ENCODE peak calls at places on chromosomes 11 and 22, in ten cellular contexts. One of them, this sample, is unnamed.

GRCh38 chr11:112320668-112321067 is 60.0 kb upstream of the PLET1 start:
- DNase-seq in NCI-H774: no peak
- DNase-seq in glutamatergic neuron: no peak
- DNase-seq in PC-3: peak
- DNase-seq in colonic mucosa: peak
- DNase-seq in cardiac muscle cell: peak
- DNase-seq in aorta: peak
- DNase-seq in activated T-cell treated with anti-CD3 and anti-CD28 coated beads, Interleukin-2, amount 50 U/mL, for 4 hours: no peak
- DNase-seq in psoas muscle: peak
- DNase-seq in stimulated activated naive B cell treated with anti-CD40 and anti-IgM and Interleukin-4, amounts not matched to agents 10 μg/mL and 1 μg/mL and 100 μg/mL, for 72 hours: no peak
- DNase-seq in this sample: peak

GRCh38 chr11:75509201-75509600 is 16.5 kb downstream of the GDPD5 start:
- DNase-seq in PC-3: no peak
- DNase-seq in stimulated activated naive B cell treated with anti-CD40 and anti-IgM and Interleukin-4, amounts not matched to agents 10 μg/mL and 1 μg/mL and 100 μg/mL, for 72 hours: no peak
- DNase-seq in colonic mucosa: no peak
- DNase-seq in glutamatergic neuron: no peak
- DNase-seq in aorta: no peak
- DNase-seq in cardiac muscle cell: no peak
- DNase-seq in activated T-cell treated with anti-CD3 and anti-CD28 coated beads, Interleukin-2, amount 50 U/mL, for 4 hours: no peak
- DNase-seq in NCI-H774: no peak
- DNase-seq in psoas muscle: no peak
- DNase-seq in this sample: no peak

GRCh38 chr22:23845661-23846469 is 7.1 kb upstream of the DERL3 start:
- DNase-seq in colonic mucosa: no peak
- DNase-seq in stimulated activated naive B cell treated with anti-CD40 and anti-IgM and Interleukin-4, amounts not matched to agents 10 μg/mL and 1 μg/mL and 100 μg/mL, for 72 hours: no peak
- DNase-seq in glutamatergic neuron: no peak
- DNase-seq in NCI-H774: no peak
- DNase-seq in aorta: no peak
- DNase-seq in cardiac muscle cell: no peak
- DNase-seq in activated T-cell treated with anti-CD3 and anti-CD28 coated beads, Interleukin-2, amount 50 U/mL, for 4 hours: no peak
- DNase-seq in PC-3: no peak
- DNase-seq in psoas muscle: peak
- DNase-seq in this sample: no peak

GRCh38 chr11:65251476-65251875 is 10.3 kb upstream of the POLA2 start:
- DNase-seq in colonic mucosa: no peak
- DNase-seq in aorta: no peak
- DNase-seq in glutamatergic neuron: no peak
- DNase-seq in NCI-H774: no peak
- DNase-seq in cardiac muscle cell: no peak
- DNase-seq in PC-3: peak
- DNase-seq in psoas muscle: no peak
- DNase-seq in activated T-cell treated with anti-CD3 and anti-CD28 coated beads, Interleukin-2, amount 50 U/mL, for 4 hours: no peak
- DNase-seq in stimulated activated naive B cell treated with anti-CD40 and anti-IgM and Interleukin-4, amounts not matched to agents 10 μg/mL and 1 μg/mL and 100 μg/mL, for 72 hours: no peak
- DNase-seq in this sample: no peak

GRCh38 chr11:47393163-47394049 is 15.0 kb upstream of the SLC39A13 start:
- DNase-seq in psoas muscle: peak
- DNase-seq in aorta: no peak
- DNase-seq in PC-3: no peak
- DNase-seq in glutamatergic neuron: no peak
- DNase-seq in stimulated activated naive B cell treated with anti-CD40 and anti-IgM and Interleukin-4, amounts not matched to agents 10 μg/mL and 1 μg/mL and 100 μg/mL, for 72 hours: no peak
- DNase-seq in activated T-cell treated with anti-CD3 and anti-CD28 coated beads, Interleukin-2, amount 50 U/mL, for 4 hours: no peak
- DNase-seq in NCI-H774: no peak
- DNase-seq in colonic mucosa: no peak
- DNase-seq in cardiac muscle cell: peak
- DNase-seq in this sample: peak

GRCh38 chr11:23765862-23766261 is 731.0 kb upstream of the LUZP2 start:
- DNase-seq in cardiac muscle cell: no peak
- DNase-seq in colonic mucosa: no peak
- DNase-seq in activated T-cell treated with anti-CD3 and anti-CD28 coated beads, Interleukin-2, amount 50 U/mL, for 4 hours: no peak
- DNase-seq in aorta: no peak
- DNase-seq in NCI-H774: no peak
- DNase-seq in psoas muscle: no peak
- DNase-seq in PC-3: peak
- DNase-seq in stimulated activated naive B cell treated with anti-CD40 and anti-IgM and Interleukin-4, amounts not matched to agents 10 μg/mL and 1 μg/mL and 100 μg/mL, for 72 hours: no peak
- DNase-seq in glutamatergic neuron: no peak
- DNase-seq in this sample: no peak

GRCh38 chr11:24421766-24422165 is 75.1 kb upstream of the LUZP2 start:
- DNase-seq in colonic mucosa: no peak
- DNase-seq in cardiac muscle cell: no peak
- DNase-seq in stimulated activated naive B cell treated with anti-CD40 and anti-IgM and Interleukin-4, amounts not matched to agents 10 μg/mL and 1 μg/mL and 100 μg/mL, for 72 hours: no peak
- DNase-seq in glutamatergic neuron: no peak
- DNase-seq in NCI-H774: no peak
- DNase-seq in activated T-cell treated with anti-CD3 and anti-CD28 coated beads, Interleukin-2, amount 50 U/mL, for 4 hours: no peak
- DNase-seq in aorta: no peak
- DNase-seq in psoas muscle: no peak
- DNase-seq in PC-3: peak
- DNase-seq in this sample: no peak

GRCh38 chr11:19905280-19905853 is 192.7 kb downstream of the NAV2 start:
- DNase-seq in stimulated activated naive B cell treated with anti-CD40 and anti-IgM and Interleukin-4, amounts not matched to agents 10 μg/mL and 1 μg/mL and 100 μg/mL, for 72 hours: no peak
- DNase-seq in NCI-H774: peak
- DNase-seq in glutamatergic neuron: no peak
- DNase-seq in psoas muscle: no peak
- DNase-seq in cardiac muscle cell: peak
- DNase-seq in activated T-cell treated with anti-CD3 and anti-CD28 coated beads, Interleukin-2, amount 50 U/mL, for 4 hours: no peak
- DNase-seq in aorta: no peak
- DNase-seq in colonic mucosa: no peak
- DNase-seq in PC-3: peak
- DNase-seq in this sample: no peak

GRCh38 chr22:37278261-37278660 is 4.0 kb upstream of the CYTH4 start:
- DNase-seq in PC-3: no peak
- DNase-seq in activated T-cell treated with anti-CD3 and anti-CD28 coated beads, Interleukin-2, amount 50 U/mL, for 4 hours: no peak
- DNase-seq in psoas muscle: no peak
- DNase-seq in cardiac muscle cell: no peak
- DNase-seq in aorta: no peak
- DNase-seq in glutamatergic neuron: no peak
- DNase-seq in NCI-H774: no peak
- DNase-seq in colonic mucosa: no peak
- DNase-seq in stimulated activated naive B cell treated with anti-CD40 and anti-IgM and Interleukin-4, amounts not matched to agents 10 μg/mL and 1 μg/mL and 100 μg/mL, for 72 hours: no peak
- DNase-seq in this sample: no peak

GRCh38 chr11:6259638-6260019 is at the start of gene CCKBR:
- DNase-seq in aorta: peak
- DNase-seq in glutamatergic neuron: peak
- DNase-seq in stimulated activated naive B cell treated with anti-CD40 and anti-IgM and Interleukin-4, amounts not matched to agents 10 μg/mL and 1 μg/mL and 100 μg/mL, for 72 hours: no peak
- DNase-seq in colonic mucosa: no peak
- DNase-seq in NCI-H774: peak
- DNase-seq in PC-3: no peak
- DNase-seq in psoas muscle: no peak
- DNase-seq in activated T-cell treated with anti-CD3 and anti-CD28 coated beads, Interleukin-2, amount 50 U/mL, for 4 hours: peak
- DNase-seq in cardiac muscle cell: peak
- DNase-seq in this sample: no peak

GRCh38 chr11:130308925-130309324 is 5.8 kb downstream of the ZBTB44 start:
- DNase-seq in aorta: no peak
- DNase-seq in PC-3: no peak
- DNase-seq in NCI-H774: no peak
- DNase-seq in psoas muscle: no peak
- DNase-seq in colonic mucosa: no peak
- DNase-seq in activated T-cell treated with anti-CD3 and anti-CD28 coated beads, Interleukin-2, amount 50 U/mL, for 4 hours: no peak
- DNase-seq in cardiac muscle cell: no peak
- DNase-seq in glutamatergic neuron: no peak
- DNase-seq in stimulated activated naive B cell treated with anti-CD40 and anti-IgM and Interleukin-4, amounts not matched to agents 10 μg/mL and 1 μg/mL and 100 μg/mL, for 72 hours: no peak
- DNase-seq in this sample: no peak

GRCh38 chr11:114154271-114155047 is 94.9 kb downstream of the ZBTB16 start:
- DNase-seq in aorta: no peak
- DNase-seq in PC-3: no peak
- DNase-seq in glutamatergic neuron: no peak
- DNase-seq in psoas muscle: peak
- DNase-seq in colonic mucosa: no peak
- DNase-seq in stimulated activated naive B cell treated with anti-CD40 and anti-IgM and Interleukin-4, amounts not matched to agents 10 μg/mL and 1 μg/mL and 100 μg/mL, for 72 hours: no peak
- DNase-seq in activated T-cell treated with anti-CD3 and anti-CD28 coated beads, Interleukin-2, amount 50 U/mL, for 4 hours: no peak
- DNase-seq in cardiac muscle cell: no peak
- DNase-seq in NCI-H774: no peak
- DNase-seq in this sample: peak

GRCh38 chr11:115185931-115186330 is 318.3 kb downstream of the CADM1 start:
- DNase-seq in cardiac muscle cell: no peak
- DNase-seq in PC-3: no peak
- DNase-seq in glutamatergic neuron: no peak
- DNase-seq in activated T-cell treated with anti-CD3 and anti-CD28 coated beads, Interleukin-2, amount 50 U/mL, for 4 hours: no peak
- DNase-seq in colonic mucosa: no peak
- DNase-seq in NCI-H774: no peak
- DNase-seq in stimulated activated naive B cell treated with anti-CD40 and anti-IgM and Interleukin-4, amounts not matched to agents 10 μg/mL and 1 μg/mL and 100 μg/mL, for 72 hours: no peak
- DNase-seq in psoas muscle: no peak
- DNase-seq in aorta: no peak
- DNase-seq in this sample: no peak

GRCh38 chr11:65777821-65778361 is 2.9 kb downstream of the AP5B1 start:
- DNase-seq in cardiac muscle cell: no peak
- DNase-seq in psoas muscle: no peak
- DNase-seq in stimulated activated naive B cell treated with anti-CD40 and anti-IgM and Interleukin-4, amounts not matched to agents 10 μg/mL and 1 μg/mL and 100 μg/mL, for 72 hours: no peak
- DNase-seq in activated T-cell treated with anti-CD3 and anti-CD28 coated beads, Interleukin-2, amount 50 U/mL, for 4 hours: no peak
- DNase-seq in colonic mucosa: peak
- DNase-seq in PC-3: no peak
- DNase-seq in glutamatergic neuron: no peak
- DNase-seq in NCI-H774: no peak
- DNase-seq in aorta: peak
- DNase-seq in this sample: peak

GRCh38 chr22:46587067-46587471 is 33.1 kb upstream of the GRAMD4 start:
- DNase-seq in stimulated activated naive B cell treated with anti-CD40 and anti-IgM and Interleukin-4, amounts not matched to agents 10 μg/mL and 1 μg/mL and 100 μg/mL, for 72 hours: peak
- DNase-seq in NCI-H774: no peak
- DNase-seq in colonic mucosa: no peak
- DNase-seq in aorta: peak
- DNase-seq in activated T-cell treated with anti-CD3 and anti-CD28 coated beads, Interleukin-2, amount 50 U/mL, for 4 hours: no peak
- DNase-seq in cardiac muscle cell: no peak
- DNase-seq in glutamatergic neuron: no peak
- DNase-seq in PC-3: no peak
- DNase-seq in psoas muscle: no peak
- DNase-seq in this sample: no peak

GRCh38 chr22:24952837-24953293 is 349 bp downstream of the KIAA1671 start:
- DNase-seq in cardiac muscle cell: no peak
- DNase-seq in colonic mucosa: peak
- DNase-seq in PC-3: peak
- DNase-seq in psoas muscle: peak
- DNase-seq in activated T-cell treated with anti-CD3 and anti-CD28 coated beads, Interleukin-2, amount 50 U/mL, for 4 hours: no peak
- DNase-seq in stimulated activated naive B cell treated with anti-CD40 and anti-IgM and Interleukin-4, amounts not matched to agents 10 μg/mL and 1 μg/mL and 100 μg/mL, for 72 hours: no peak
- DNase-seq in glutamatergic neuron: peak
- DNase-seq in aorta: peak
- DNase-seq in NCI-H774: no peak
- DNase-seq in this sample: peak

GRCh38 chr11:110076388-110076965 is 16.7 kb upstream of the ZC3H12C start:
- DNase-seq in PC-3: peak
- DNase-seq in psoas muscle: no peak
- DNase-seq in NCI-H774: no peak
- DNase-seq in aorta: no peak
- DNase-seq in activated T-cell treated with anti-CD3 and anti-CD28 coated beads, Interleukin-2, amount 50 U/mL, for 4 hours: no peak
- DNase-seq in cardiac muscle cell: no peak
- DNase-seq in stimulated activated naive B cell treated with anti-CD40 and anti-IgM and Interleukin-4, amounts not matched to agents 10 μg/mL and 1 μg/mL and 100 μg/mL, for 72 hours: no peak
- DNase-seq in colonic mucosa: peak
- DNase-seq in glutamatergic neuron: peak
- DNase-seq in this sample: no peak

GRCh38 chr11:64987998-64988854 is 8.5 kb downstream of the BATF2 start:
- DNase-seq in psoas muscle: no peak
- DNase-seq in aorta: no peak
- DNase-seq in NCI-H774: no peak
- DNase-seq in glutamatergic neuron: no peak
- DNase-seq in PC-3: no peak
- DNase-seq in colonic mucosa: no peak
- DNase-seq in stimulated activated naive B cell treated with anti-CD40 and anti-IgM and Interleukin-4, amounts not matched to agents 10 μg/mL and 1 μg/mL and 100 μg/mL, for 72 hours: no peak
- DNase-seq in activated T-cell treated with anti-CD3 and anti-CD28 coated beads, Interleukin-2, amount 50 U/mL, for 4 hours: no peak
- DNase-seq in cardiac muscle cell: no peak
- DNase-seq in this sample: no peak

GRCh38 chr22:36220457-36220921 is 18.8 kb downstream of the APOL2 start:
- DNase-seq in aorta: no peak
- DNase-seq in psoas muscle: peak
- DNase-seq in glutamatergic neuron: no peak
- DNase-seq in stimulated activated naive B cell treated with anti-CD40 and anti-IgM and Interleukin-4, amounts not matched to agents 10 μg/mL and 1 μg/mL and 100 μg/mL, for 72 hours: no peak
- DNase-seq in cardiac muscle cell: no peak
- DNase-seq in activated T-cell treated with anti-CD3 and anti-CD28 coated beads, Interleukin-2, amount 50 U/mL, for 4 hours: no peak
- DNase-seq in NCI-H774: no peak
- DNase-seq in PC-3: peak
- DNase-seq in colonic mucosa: no peak
- DNase-seq in this sample: no peak

GRCh38 chr11:101446726-101447125 is 137.1 kb downstream of the TRPC6 start:
- DNase-seq in cardiac muscle cell: no peak
- DNase-seq in colonic mucosa: no peak
- DNase-seq in aorta: no peak
- DNase-seq in activated T-cell treated with anti-CD3 and anti-CD28 coated beads, Interleukin-2, amount 50 U/mL, for 4 hours: no peak
- DNase-seq in stimulated activated naive B cell treated with anti-CD40 and anti-IgM and Interleukin-4, amounts not matched to agents 10 μg/mL and 1 μg/mL and 100 μg/mL, for 72 hours: no peak
- DNase-seq in glutamatergic neuron: no peak
- DNase-seq in PC-3: no peak
- DNase-seq in psoas muscle: no peak
- DNase-seq in NCI-H774: no peak
- DNase-seq in this sample: no peak

GRCh38 chr11:88420165-88420781 is 82.7 kb upstream of the CTSC start:
- DNase-seq in PC-3: peak
- DNase-seq in cardiac muscle cell: no peak
- DNase-seq in glutamatergic neuron: no peak
- DNase-seq in aorta: no peak
- DNase-seq in activated T-cell treated with anti-CD3 and anti-CD28 coated beads, Interleukin-2, amount 50 U/mL, for 4 hours: no peak
- DNase-seq in stimulated activated naive B cell treated with anti-CD40 and anti-IgM and Interleukin-4, amounts not matched to agents 10 μg/mL and 1 μg/mL and 100 μg/mL, for 72 hours: no peak
- DNase-seq in psoas muscle: no peak
- DNase-seq in colonic mucosa: no peak
- DNase-seq in NCI-H774: no peak
- DNase-seq in this sample: no peak

GRCh38 chr11:35367491-35367890 is 51.9 kb downstream of the SLC1A2 start:
- DNase-seq in colonic mucosa: no peak
- DNase-seq in stimulated activated naive B cell treated with anti-CD40 and anti-IgM and Interleukin-4, amounts not matched to agents 10 μg/mL and 1 μg/mL and 100 μg/mL, for 72 hours: no peak
- DNase-seq in psoas muscle: no peak
- DNase-seq in glutamatergic neuron: no peak
- DNase-seq in PC-3: peak
- DNase-seq in cardiac muscle cell: no peak
- DNase-seq in activated T-cell treated with anti-CD3 and anti-CD28 coated beads, Interleukin-2, amount 50 U/mL, for 4 hours: no peak
- DNase-seq in aorta: no peak
- DNase-seq in NCI-H774: no peak
- DNase-seq in this sample: no peak

GRCh38 chr11:102589047-102589459 is 36.1 kb downstream of the MMP20 start:
- DNase-seq in activated T-cell treated with anti-CD3 and anti-CD28 coated beads, Interleukin-2, amount 50 U/mL, for 4 hours: no peak
- DNase-seq in colonic mucosa: no peak
- DNase-seq in PC-3: no peak
- DNase-seq in stimulated activated naive B cell treated with anti-CD40 and anti-IgM and Interleukin-4, amounts not matched to agents 10 μg/mL and 1 μg/mL and 100 μg/mL, for 72 hours: peak
- DNase-seq in cardiac muscle cell: no peak
- DNase-seq in aorta: no peak
- DNase-seq in glutamatergic neuron: no peak
- DNase-seq in NCI-H774: no peak
- DNase-seq in psoas muscle: no peak
- DNase-seq in this sample: no peak

GRCh38 chr11:11313902-11314692 is 39.0 kb downstream of the CSNK2A3 start:
- DNase-seq in stimulated activated naive B cell treated with anti-CD40 and anti-IgM and Interleukin-4, amounts not matched to agents 10 μg/mL and 1 μg/mL and 100 μg/mL, for 72 hours: no peak
- DNase-seq in psoas muscle: peak
- DNase-seq in PC-3: no peak
- DNase-seq in cardiac muscle cell: peak
- DNase-seq in NCI-H774: peak
- DNase-seq in glutamatergic neuron: no peak
- DNase-seq in activated T-cell treated with anti-CD3 and anti-CD28 coated beads, Interleukin-2, amount 50 U/mL, for 4 hours: no peak
- DNase-seq in aorta: no peak
- DNase-seq in colonic mucosa: no peak
- DNase-seq in this sample: no peak

GRCh38 chr11:65576867-65577755 is 1.3 kb downstream of the EHBP1L1 start:
- DNase-seq in cardiac muscle cell: no peak
- DNase-seq in activated T-cell treated with anti-CD3 and anti-CD28 coated beads, Interleukin-2, amount 50 U/mL, for 4 hours: peak
- DNase-seq in glutamatergic neuron: no peak
- DNase-seq in NCI-H774: no peak
- DNase-seq in aorta: peak
- DNase-seq in psoas muscle: peak
- DNase-seq in colonic mucosa: peak
- DNase-seq in stimulated activated naive B cell treated with anti-CD40 and anti-IgM and Interleukin-4, amounts not matched to agents 10 μg/mL and 1 μg/mL and 100 μg/mL, for 72 hours: peak
- DNase-seq in PC-3: peak
- DNase-seq in this sample: peak

GRCh38 chr11:92123540-92123939 is 101.1 kb upstream of the FAT3 start:
- DNase-seq in psoas muscle: no peak
- DNase-seq in aorta: no peak
- DNase-seq in PC-3: peak
- DNase-seq in stimulated activated naive B cell treated with anti-CD40 and anti-IgM and Interleukin-4, amounts not matched to agents 10 μg/mL and 1 μg/mL and 100 μg/mL, for 72 hours: no peak
- DNase-seq in cardiac muscle cell: no peak
- DNase-seq in glutamatergic neuron: no peak
- DNase-seq in activated T-cell treated with anti-CD3 and anti-CD28 coated beads, Interleukin-2, amount 50 U/mL, for 4 hours: no peak
- DNase-seq in colonic mucosa: no peak
- DNase-seq in NCI-H774: no peak
- DNase-seq in this sample: no peak

GRCh38 chr11:119316729-119317591 is at the start of gene MCAM:
- DNase-seq in glutamatergic neuron: peak
- DNase-seq in aorta: peak
- DNase-seq in NCI-H774: no peak
- DNase-seq in PC-3: peak
- DNase-seq in activated T-cell treated with anti-CD3 and anti-CD28 coated beads, Interleukin-2, amount 50 U/mL, for 4 hours: no peak
- DNase-seq in colonic mucosa: no peak
- DNase-seq in psoas muscle: no peak
- DNase-seq in stimulated activated naive B cell treated with anti-CD40 and anti-IgM and Interleukin-4, amounts not matched to agents 10 μg/mL and 1 μg/mL and 100 μg/mL, for 72 hours: no peak
- DNase-seq in cardiac muscle cell: peak
- DNase-seq in this sample: peak

GRCh38 chr22:38347181-38347943 is 30.1 kb upstream of the CSNK1E start:
- DNase-seq in NCI-H774: no peak
- DNase-seq in PC-3: no peak
- DNase-seq in cardiac muscle cell: no peak
- DNase-seq in colonic mucosa: no peak
- DNase-seq in glutamatergic neuron: peak
- DNase-seq in psoas muscle: no peak
- DNase-seq in aorta: no peak
- DNase-seq in stimulated activated naive B cell treated with anti-CD40 and anti-IgM and Interleukin-4, amounts not matched to agents 10 μg/mL and 1 μg/mL and 100 μg/mL, for 72 hours: no peak
- DNase-seq in activated T-cell treated with anti-CD3 and anti-CD28 coated beads, Interleukin-2, amount 50 U/mL, for 4 hours: no peak
- DNase-seq in this sample: peak